ENCODE peak calls at places on chromosomes 5 and 9, in nine cellular contexts. I is heart left ventricle; M is mammary epithelial cell; H is CD8-positive, alpha-beta memory T cell; J is left ventricle myocardium inferior; F is ovary; T is neural progenitor cell; B is CD4-positive, alpha-beta memory T cell; S is OCI-LY7. Y is an unnamed sample. For H3K4me1, the result is how much of the 10 kb centered on the place peaks cover.

GRCh38 chr5:128966375-128966774 is 1.1 kb downstream of the SLC27A6 start:
- DNase-seq in B (no peak), M (no peak), T (no peak), I (peak), J (no peak), F (no peak), H (no peak), S (no peak), Y (no peak)

GRCh38 chr5:146828385-146828784 is 50.2 kb downstream of the PPP2R2B start:
- DNase-seq in H (no peak), B (no peak), S (no peak), F (no peak), M (no peak), J (no peak), T (no peak), I (no peak), Y (no peak)

GRCh38 chr5:40046792-40047191 is 622.0 kb upstream of the DAB2 start:
- DNase-seq in B (no peak), H (no peak), J (no peak), I (no peak), M (peak), F (no peak), T (no peak), S (no peak), Y (no peak)

GRCh38 chr5:158718738-158719505 is 380.8 kb downstream of the EBF1 start:
- DNase-seq in B (no peak), T (no peak), I (no peak), S (no peak), J (no peak), F (no peak), H (no peak), M (no peak), Y (no peak)

GRCh38 chr9:127092041-127092608 is 30.3 kb downstream of the ANGPTL2 start:
- DNase-seq in H (no peak), M (no peak), I (no peak), S (no peak), B (no peak), F (no peak), J (no peak), T (no peak), Y (no peak)

GRCh38 chr9:131395027-131395744 is 1.3 kb downstream of the PRRC2B start:
- DNase-seq in T (peak), M (peak), F (peak), S (peak), B (peak), I (no peak), J (no peak), H (peak), Y (peak)

GRCh38 chr9:111572945-111573604 is 26.4 kb downstream of the PTGR1 start:
- DNase-seq in I (peak), T (no peak), J (no peak), B (no peak), H (no peak), S (no peak), M (no peak), F (peak), Y (peak)

GRCh38 chr5:35947085-35947484 is 8.7 kb upstream of the CAPSL start:
- DNase-seq in F (no peak), M (no peak), H (no peak), B (no peak), I (no peak), J (no peak), T (no peak), S (no peak), Y (no peak)

GRCh38 chr5:34534237-34535108 is 121.7 kb upstream of the RAI14 start:
- DNase-seq in F (no peak), T (no peak), H (no peak), B (no peak), I (no peak), J (no peak), M (peak), S (no peak), Y (peak)

GRCh38 chr9:89386206-89386605 is 67.9 kb downstream of the SECISBP2 start:
- DNase-seq in M (no peak), I (no peak), T (no peak), H (no peak), B (no peak), F (no peak), J (no peak), S (no peak), Y (no peak)
- H3K27ac ChIP-seq in M (no peak), I (no peak), T (no peak), H (no peak), B (no peak), F (no peak), J (no peak), S (no peak), Y (no peak)

GRCh38 chr9:94905606-94906005 is 179.1 kb downstream of the AOPEP start:
- DNase-seq in F (no peak), M (no peak), H (no peak), T (no peak), B (no peak), J (no peak), I (no peak), S (no peak), Y (no peak)

GRCh38 chr9:94907246-94907936 is 180.9 kb downstream of the AOPEP start:
- DNase-seq in B (no peak), I (no peak), S (no peak), M (no peak), F (no peak), J (no peak), H (no peak), T (no peak), Y (peak)

GRCh38 chr9:94906181-94906580 is 179.7 kb downstream of the AOPEP start:
- DNase-seq in T (no peak), B (no peak), F (no peak), I (no peak), S (no peak), M (no peak), J (no peak), H (no peak), Y (no peak)

GRCh38 chr9:94908041-94908563 is 181.6 kb downstream of the AOPEP start:
- DNase-seq in M (no peak), H (no peak), I (no peak), J (no peak), S (no peak), B (no peak), T (no peak), F (no peak), Y (peak)

DNA sequence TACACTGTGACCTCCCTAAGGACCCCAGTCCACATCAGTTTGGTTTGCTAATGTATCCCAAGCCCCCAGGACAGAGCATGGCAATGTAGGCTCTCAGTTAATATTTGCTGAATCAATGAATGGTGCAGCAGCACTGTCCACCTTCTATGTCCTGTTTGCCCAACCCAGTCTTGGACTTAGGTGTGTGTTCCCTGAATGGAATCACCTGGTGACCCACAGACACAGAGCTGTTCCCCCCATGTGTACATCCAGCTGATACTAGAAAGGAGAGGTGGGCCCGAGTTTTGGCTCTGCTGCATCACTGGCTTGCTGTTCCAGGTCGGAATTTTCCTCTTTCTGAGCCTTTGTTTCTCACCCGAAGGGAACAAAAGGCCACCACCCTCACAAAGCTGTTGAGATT is 180.2 kb downstream of the AOPEP start:
- DNase-seq in I (no peak), J (no peak), T (no peak), F (no peak), H (no peak), B (no peak), M (no peak), S (no peak), Y (no peak)
- H3K4me1 ChIP-seq in I (under half), J (under half), T (under half), F (under half), H (under half), B (under half), M (under half), S (under half), Y (under half)

GRCh38 chr5:81242906-81243436 is 9.8 kb downstream of the CKMT2 start:
- DNase-seq in F (no peak), M (no peak), H (no peak), J (no peak), S (no peak), T (no peak), B (no peak), I (no peak), Y (no peak)

GRCh38 chr5:81241001-81241400 is 7.9 kb downstream of the CKMT2 start:
- DNase-seq in H (no peak), I (peak), F (no peak), J (no peak), M (no peak), B (no peak), T (no peak), S (no peak), Y (no peak)

GRCh38 chr5:81241961-81242648 is 9.0 kb downstream of the CKMT2 start:
- DNase-seq in F (no peak), I (no peak), H (no peak), B (no peak), J (no peak), S (no peak), M (no peak), T (no peak), Y (no peak)

GRCh38 chr5:81238460-81238859 is 5.3 kb downstream of the CKMT2 start:
- DNase-seq in F (no peak), H (no peak), T (no peak), M (no peak), S (no peak), I (peak), B (no peak), J (peak), Y (no peak)

GRCh38 chr5:81239613-81240012 is 6.5 kb downstream of the CKMT2 start:
- DNase-seq in T (no peak), M (no peak), S (no peak), F (no peak), B (no peak), I (no peak), H (no peak), J (no peak), Y (no peak)
- H3K27ac ChIP-seq in T (no peak), M (no peak), S (no peak), F (no peak), B (no peak), I (no peak), H (no peak), J (peak), Y (no peak)

DNA sequence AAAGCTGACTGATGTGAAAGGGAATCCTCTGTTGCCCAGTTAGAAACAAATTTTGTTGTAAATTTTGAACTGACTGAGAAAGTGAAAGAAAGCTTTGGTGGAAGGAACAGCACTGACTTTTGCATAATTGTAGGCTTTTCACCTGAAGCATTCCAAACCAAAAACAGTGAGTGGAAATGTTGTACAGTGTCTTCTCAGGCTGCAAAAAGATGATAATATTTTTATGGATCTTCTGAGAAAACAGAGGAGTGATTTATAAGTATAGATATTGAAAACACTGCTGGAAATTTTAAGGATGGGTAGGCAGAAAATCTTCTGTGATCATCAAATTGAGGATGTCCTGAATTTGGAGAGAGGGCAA is 40.0 kb downstream of the LURAP1L start:
- DNase-seq in T (no peak), H (no peak), S (no peak), I (no peak), M (no peak), J (no peak), B (no peak), F (no peak), Y (no peak)
- H3K4me1 ChIP-seq in T (under half), H (under half), S (under half), I (under half), M (half or more), J (under half), B (under half), F (under half), Y (under half)

DNA sequence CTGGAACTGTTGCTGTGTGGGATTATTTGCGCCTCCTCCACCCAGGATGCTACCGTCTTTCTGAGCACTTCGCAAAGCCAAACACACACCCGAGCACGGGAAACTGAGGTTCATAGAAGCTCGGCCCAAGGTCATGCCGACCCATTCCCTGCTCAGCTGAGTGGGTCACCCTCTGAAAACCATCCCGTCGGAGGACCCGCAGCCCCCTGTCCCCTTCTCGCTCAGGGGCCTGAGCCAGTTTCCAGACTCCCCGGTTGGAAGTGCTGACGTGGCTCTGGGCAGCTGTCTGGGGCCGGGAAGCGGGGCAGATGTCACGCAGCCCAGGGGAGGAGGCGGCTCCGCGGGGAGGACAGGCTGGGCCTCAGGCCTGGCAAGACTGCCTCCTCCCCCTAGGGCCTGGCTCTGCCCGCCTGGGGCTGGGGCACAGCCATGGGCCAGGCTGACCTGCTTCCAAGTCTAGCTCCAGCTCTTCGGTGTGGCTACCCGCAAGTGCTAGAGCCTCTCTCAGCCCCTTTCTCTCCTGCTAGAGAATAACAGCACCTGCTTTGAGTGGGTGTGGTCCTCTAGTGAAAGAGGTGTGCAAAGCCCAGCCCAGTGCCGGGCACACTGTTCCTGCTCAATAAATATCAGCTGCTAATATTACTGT is 9.9 kb upstream of the CXXC5 start:
- DNase-seq in F (peak), M (no peak), H (peak), J (peak), I (peak), T (peak), S (peak), B (no peak), Y (peak)
- H3K27ac ChIP-seq in F (no peak), M (no peak), H (peak), J (peak), I (peak), T (no peak), S (peak), B (no peak), Y (peak)

GRCh38 chr9:108056083-108056804 is 566.7 kb upstream of the KLF4 start:
- DNase-seq in S (no peak), T (no peak), I (no peak), F (no peak), H (no peak), B (no peak), M (peak), J (no peak), Y (no peak)

GRCh38 chr9:108052431-108053080 is 563.0 kb upstream of the KLF4 start:
- DNase-seq in H (no peak), M (no peak), T (peak), B (no peak), I (no peak), F (no peak), S (no peak), J (no peak), Y (peak)

GRCh38 chr9:108056805-108057386 is 567.3 kb upstream of the KLF4 start:
- DNase-seq in F (no peak), S (no peak), M (peak), T (no peak), I (no peak), H (no peak), B (no peak), J (no peak), Y (no peak)

GRCh38 chr9:108050894-108051293 is 561.3 kb upstream of the KLF4 start:
- DNase-seq in S (no peak), I (no peak), B (no peak), J (no peak), T (no peak), H (no peak), F (no peak), M (peak), Y (no peak)

GRCh38 chr9:108053555-108054061 is 564.0 kb upstream of the KLF4 start:
- DNase-seq in S (no peak), M (peak), B (no peak), I (peak), T (peak), F (peak), J (peak), H (no peak), Y (peak)
- H3K4me1 ChIP-seq in S (under half), M (half or more), B (under half), I (under half), T (half or more), F (under half), J (under half), H (under half), Y (under half)

GRCh38 chr9:92141144-92142129 is 26.2 kb upstream of the SPTLC1 start:
- DNase-seq in T (peak), J (no peak), F (peak), I (no peak), S (no peak), B (no peak), M (peak), H (no peak), Y (no peak)
- H3K27ac ChIP-seq in T (no peak), J (peak), F (peak), I (peak), S (no peak), B (no peak), M (no peak), H (no peak), Y (no peak)

DNA sequence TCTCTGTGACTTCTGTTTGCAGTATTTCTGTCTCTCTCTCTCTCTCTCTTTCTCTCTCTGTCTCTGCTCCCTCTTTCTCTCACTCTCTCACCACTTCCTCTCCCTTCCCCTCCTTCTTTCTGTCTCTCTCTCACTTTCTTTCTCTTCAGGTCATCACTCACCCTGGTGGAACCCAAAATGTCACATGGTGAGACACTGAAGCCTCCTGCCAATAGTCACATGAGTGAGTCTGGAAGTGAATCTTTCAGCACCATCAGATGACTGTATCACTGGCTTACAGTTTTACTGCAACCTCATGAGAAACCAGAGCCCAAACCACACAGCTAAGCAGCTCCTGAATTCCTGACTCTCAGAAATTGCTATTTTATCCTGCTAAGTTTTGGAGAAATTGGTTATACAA is 414.6 kb downstream of the CAAP1 start:
- DNase-seq in B (no peak), M (no peak), T (no peak), H (no peak), F (no peak), S (no peak), I (no peak), J (no peak), Y (no peak)
- H3K4me1 ChIP-seq in B (under half), M (under half), T (under half), H (under half), F (under half), S (under half), I (under half), J (under half), Y (under half)

GRCh38 chr5:5348576-5348975 is 73.9 kb upstream of the ICE1 start:
- DNase-seq in M (no peak), H (no peak), F (no peak), B (no peak), I (no peak), J (no peak), S (no peak), T (no peak), Y (no peak)
- H3K27ac ChIP-seq in M (no peak), H (no peak), F (no peak), B (no peak), I (no peak), J (no peak), S (no peak), T (no peak), Y (no peak)

DNA sequence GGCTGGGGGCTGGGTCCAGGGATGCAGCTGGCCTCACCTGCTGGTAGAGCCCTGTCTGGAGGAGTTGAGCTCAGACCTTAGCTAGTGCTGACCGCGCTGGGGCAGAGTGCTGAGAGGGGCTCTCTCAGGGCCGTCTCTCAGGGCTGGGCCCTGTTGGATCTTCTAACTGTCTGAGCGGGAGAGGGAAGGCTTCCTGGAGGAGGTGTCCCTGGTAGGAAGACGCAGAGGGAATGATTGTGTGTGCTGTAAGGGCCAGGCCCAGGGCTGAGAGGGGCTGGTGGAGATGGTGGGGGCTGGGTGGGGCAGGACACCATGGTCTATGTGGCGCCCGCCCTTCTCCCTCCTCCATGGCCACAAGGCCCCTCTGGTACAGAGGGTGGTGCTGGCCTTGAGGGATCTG is 55.0 kb downstream of the RXRA start:
- DNase-seq in T (no peak), H (no peak), I (no peak), F (no peak), J (no peak), S (no peak), M (no peak), B (no peak), Y (no peak)
- H3K4me1 ChIP-seq in T (under half), H (under half), I (half or more), F (half or more), J (half or more), S (under half), M (half or more), B (under half), Y (under half)